ENCODE peak calls at places on chromosomes 12 and 14, in four cellular contexts. I, O, T and A are unnamed samples.
A peak's percentile ranks its signal among the peaks of the same experiment; 100 is the strongest.

GRCh38 chr14:51848120-51848519 is 12.3 kb upstream of the GNG2 start:
- DNase-seq in I (no peak), O (no peak), T (no peak), A (no peak)

GRCh38 chr12:32659908-32660440 is 19.1 kb upstream of the DNM1L start:
- DNase-seq in I (no peak), O (no peak), T (no peak), A (no peak)

GRCh38 chr12:13252616-13253015 is 56.1 kb downstream of the EMP1 start:
- DNase-seq in I (no peak), O (no peak), T (no peak), A (no peak)

GRCh38 chr12:49298160-49298559 is 3.2 kb downstream of the PRPH start:
- DNase-seq in I (peak; percentile 56), O (no peak), T (no peak), A (peak; percentile 44)

GRCh38 chr14:56351861-56352260 is 227.7 kb upstream of the TMEM260 start:
- DNase-seq in I (no peak), O (no peak), T (peak; percentile 44), A (no peak)

GRCh38 chr12:28378749-28379148 is 188.5 kb downstream of the CCDC91 start:
- DNase-seq in I (peak; percentile 19), O (no peak), T (no peak), A (peak; percentile 6)

GRCh38 chr14:24351517-24351916 is 11.7 kb upstream of the RIPK3 start:
- DNase-seq in I (peak; percentile 33), O (no peak), T (no peak), A (no peak)

GRCh38 chr12:97637770-97638169 is 175.2 kb downstream of the RMST start:
- DNase-seq in I (no peak), O (no peak), T (no peak), A (no peak)

GRCh38 chr14:75016815-75017214 is 14.1 kb downstream of the EIF2B2 start:
- DNase-seq in I (no peak), O (no peak), T (no peak), A (no peak)

GRCh38 chr14:74302160-74302628 is 540 bp downstream of the ABCD4 start:
- DNase-seq in I (peak; percentile 66), O (no peak), T (peak; percentile 87), A (peak; percentile 63)

GRCh38 chr12:68341822-68342221 is 9.7 kb upstream of the MDM1 start:
- DNase-seq in I (no peak), O (no peak), T (no peak), A (no peak)

GRCh38 chr12:53068811-53069585 is 10.2 kb downstream of the SPRYD3 start:
- DNase-seq in I (no peak), O (no peak), T (no peak), A (no peak)